ENCODE peak calls at places on chromosome 15, in eight cellular contexts. C is lung, X is spleen, W is transverse colon, Z is AG09319, H is AG09309, M is ovary, S is H9. Q is an unnamed sample.

GRCh38 chr15:45180201-45180600 is 7.6 kb downstream of the SHF start:
- DNase-seq in H (no peak), S (no peak), X (peak), M (no peak), W (no peak), C (no peak), Z (no peak), Q (no peak)

GRCh38 chr15:61861962-61862361 is 198.3 kb downstream of the VPS13C start:
- DNase-seq in Z (no peak), W (no peak), C (no peak), S (no peak), M (no peak), H (no peak), X (no peak), Q (no peak)

GRCh38 chr15:65550681-65551098 is 20.4 kb downstream of the HACD3 start:
- DNase-seq in W (no peak), C (no peak), H (no peak), M (no peak), S (no peak), X (no peak), Z (no peak), Q (no peak)

GRCh38 chr15:90413411-90414379 is 25.7 kb downstream of the IQGAP1 start:
- DNase-seq in X (no peak), H (no peak), Z (no peak), W (no peak), M (no peak), C (no peak), S (no peak), Q (peak)

GRCh38 chr15:47548189-47548588 is 169.1 kb upstream of the SEMA6D start:
- DNase-seq in M (no peak), C (no peak), W (no peak), H (no peak), X (no peak), Z (no peak), S (no peak), Q (no peak)

GRCh38 chr15:74531144-74531811 is 9.7 kb upstream of the ARID3B start:
- DNase-seq in M (no peak), W (no peak), X (no peak), Z (peak), H (peak), C (no peak), S (peak), Q (no peak)

GRCh38 chr15:40106203-40107161 is 2.2 kb downstream of the BMF start:
- DNase-seq in M (peak), H (no peak), Z (no peak), X (peak), S (peak), W (peak), C (peak), Q (no peak)

GRCh38 chr15:62482715-62483429 is 317.8 kb upstream of the C2CD4B start:
- DNase-seq in X (no peak), S (peak), W (no peak), H (peak), M (no peak), Z (no peak), C (no peak), Q (no peak)

GRCh38 chr15:92130244-92130643 is 263.4 kb upstream of the ST8SIA2 start:
- DNase-seq in S (no peak), W (no peak), C (no peak), H (no peak), X (no peak), Z (no peak), M (no peak), Q (no peak)

GRCh38 chr15:89964555-89964954 is 36.6 kb upstream of the ZNF710 start:
- DNase-seq in X (no peak), S (no peak), C (peak), H (no peak), Z (no peak), W (no peak), M (no peak), Q (no peak)

GRCh38 chr15:41561104-41561776 is 2.2 kb downstream of the TYRO3 start:
- DNase-seq in M (peak), W (no peak), X (peak), S (no peak), Z (no peak), C (no peak), H (no peak), Q (no peak)
- TF ChIP-seq CTCF in M (no peak), W (no peak), X (no peak), S (no peak), Z (no peak), C (no peak), H (no peak), Q (no peak)

DNA sequence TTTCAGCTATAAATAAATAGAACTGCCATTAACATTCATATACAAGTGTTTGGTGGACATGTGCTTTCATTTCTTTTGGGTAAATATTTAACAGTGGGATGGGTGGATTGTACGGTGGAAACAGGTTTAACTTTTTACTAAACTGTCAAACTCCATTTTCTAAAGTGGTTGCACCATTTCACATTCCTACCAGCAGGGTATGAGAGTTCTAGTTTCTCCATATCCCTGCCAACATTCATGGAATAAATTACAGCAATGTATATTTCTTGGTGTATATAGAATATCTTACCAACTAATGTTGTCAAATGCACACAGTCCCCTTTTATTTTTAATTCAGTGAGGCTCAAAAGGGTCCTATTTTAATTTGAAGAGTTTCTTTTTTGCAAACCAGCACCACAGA is 71.3 kb upstream of the CTXND1 start:
- DNase-seq in W (no peak), X (no peak), M (no peak), H (no peak), Z (no peak), S (no peak), C (no peak), Q (no peak)
- TF ChIP-seq CTCF in W (no peak), X (no peak), M (no peak), H (peak), Z (peak), S (peak), C (no peak), Q (peak)

GRCh38 chr15:22978691-22979068 is 1.5 kb downstream of the CYFIP1 start:
- DNase-seq in W (no peak), X (no peak), C (no peak), H (no peak), M (no peak), S (no peak), Z (no peak), Q (no peak)
- TF ChIP-seq CTCF in W (no peak), X (no peak), C (no peak), H (no peak), M (no peak), S (no peak), Z (no peak), Q (no peak)

GRCh38 chr15:95284933-95285401 is 1045.5 kb upstream of the NR2F2 start:
- DNase-seq in H (no peak), M (no peak), Z (no peak), X (no peak), C (no peak), S (no peak), W (no peak), Q (no peak)
- TF ChIP-seq CTCF in H (peak), M (no peak), Z (peak), X (no peak), C (no peak), S (no peak), W (no peak), Q (no peak)

GRCh38 chr15:87753539-87753938 is 503.0 kb downstream of the NTRK3 start:
- DNase-seq in Z (no peak), M (no peak), W (no peak), H (no peak), X (no peak), C (no peak), S (peak), Q (no peak)
- TF ChIP-seq CTCF in Z (no peak), M (no peak), W (no peak), H (no peak), X (no peak), C (no peak), S (peak), Q (no peak)

GRCh38 chr15:48965972-48966371 is 2.3 kb upstream of the SHC4 start:
- DNase-seq in S (no peak), W (no peak), C (no peak), H (no peak), Z (no peak), M (no peak), X (no peak), Q (no peak)
- TF ChIP-seq CTCF in S (peak), W (no peak), C (no peak), H (peak), Z (no peak), M (no peak), X (no peak), Q (no peak)

GRCh38 chr15:57358611-57359010 is 17.7 kb upstream of the CGNL1 start:
- DNase-seq in C (no peak), M (no peak), W (no peak), X (no peak), Z (no peak), H (no peak), S (no peak), Q (no peak)

GRCh38 chr15:57367556-57367955 is 8.7 kb upstream of the CGNL1 start:
- DNase-seq in C (no peak), X (no peak), W (no peak), H (no peak), Z (no peak), M (no peak), S (no peak), Q (no peak)

GRCh38 chr15:57363661-57364060 is 12.6 kb upstream of the CGNL1 start:
- DNase-seq in S (no peak), C (no peak), X (no peak), Z (no peak), M (no peak), H (no peak), W (no peak), Q (no peak)

GRCh38 chr15:57364282-57365007 is 11.9 kb upstream of the CGNL1 start:
- DNase-seq in X (no peak), Z (no peak), M (no peak), H (no peak), C (no peak), S (peak), W (no peak), Q (no peak)
- TF ChIP-seq CTCF in X (no peak), Z (peak), M (no peak), H (peak), C (no peak), S (peak), W (no peak), Q (no peak)

GRCh38 chr15:83993591-83993990 is 242.0 kb upstream of the GOLGA6L4 start:
- DNase-seq in H (no peak), C (no peak), Z (no peak), W (no peak), S (no peak), X (no peak), M (no peak), Q (no peak)
- TF ChIP-seq CTCF in H (no peak), C (no peak), Z (peak), W (no peak), S (peak), X (no peak), M (no peak), Q (no peak)

DNA sequence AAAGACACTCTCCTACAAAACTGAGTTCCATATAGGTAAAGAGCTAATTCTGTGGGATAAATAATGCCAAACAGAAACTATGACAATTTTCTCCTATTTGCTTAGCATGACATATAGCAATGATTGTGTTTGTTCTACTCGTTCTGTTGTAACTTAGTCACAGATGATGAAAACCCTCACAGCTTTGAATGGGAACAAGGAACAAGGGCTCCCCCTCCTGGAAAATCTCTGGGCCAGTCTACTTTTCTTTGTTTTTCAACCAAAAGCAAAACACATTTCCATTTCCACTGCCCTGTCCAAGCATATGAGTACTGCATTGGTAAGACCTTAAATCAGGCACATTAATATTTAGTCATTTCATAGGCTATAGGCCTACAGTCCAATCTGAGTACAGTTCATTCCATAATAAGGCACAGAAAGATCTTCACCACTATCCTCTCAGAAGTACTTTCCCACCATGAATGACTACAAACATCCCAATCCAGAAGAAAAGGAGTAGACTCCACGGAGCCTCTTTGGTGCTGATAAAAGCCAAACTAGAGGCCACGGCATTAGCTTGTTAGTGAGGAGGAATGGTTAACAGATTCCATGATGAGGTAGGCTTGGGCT is 67.1 kb downstream of the ATP8B4 start:
- DNase-seq in Z (peak), M (peak), W (peak), C (peak), H (peak), S (peak), X (no peak), Q (peak)
- TF ChIP-seq CTCF in Z (peak), M (peak), W (peak), C (peak), H (peak), S (peak), X (no peak), Q (peak)

GRCh38 chr15:38260077-38260476 is 7.4 kb downstream of the SPRED1 start:
- DNase-seq in S (no peak), X (no peak), W (no peak), C (no peak), M (no peak), Z (no peak), H (no peak), Q (no peak)
- TF ChIP-seq CTCF in S (peak), X (no peak), W (no peak), C (no peak), M (no peak), Z (no peak), H (no peak), Q (no peak)

Q was measured in mesothelial cell of epicardium.